ENCODE peak calls at places on chromosome 18, in ten cellular contexts. U, I, H, S, L, Y, D, F, K and P are unnamed samples.

GRCh38 chr18:55672574-55673361 is 84.8 kb upstream of the TCF4 start:
- DNase-seq in U (no peak), I (no peak), H (no peak), S (no peak), L (peak), Y (no peak), D (no peak), F (no peak), K (no peak), P (peak)

GRCh38 chr18:13461488-13461887 is 242.9 kb downstream of the LDLRAD4 start:
- DNase-seq in U (no peak), I (no peak), H (peak), S (no peak), L (no peak), Y (no peak), D (no peak), F (no peak), K (peak), P (no peak)

GRCh38 chr18:10194592-10194991 is 259.8 kb upstream of the APCDD1 start:
- DNase-seq in U (no peak), I (no peak), H (peak), S (no peak), L (peak), Y (no peak), D (no peak), F (no peak), K (no peak), P (no peak)

GRCh38 chr18:64037812-64038414 is 68.0 kb downstream of the SERPINB8 start:
- DNase-seq in U (no peak), I (peak), H (no peak), S (peak), L (peak), Y (no peak), D (no peak), F (peak), K (peak), P (no peak)

GRCh38 chr18:27862056-27862682 is 314.8 kb downstream of the CDH2 start:
- DNase-seq in U (no peak), I (no peak), H (no peak), S (no peak), L (no peak), Y (no peak), D (no peak), F (no peak), K (no peak), P (no peak)

GRCh38 chr18:79933765-79934164 is 17.7 kb downstream of the SLC66A2 start:
- DNase-seq in U (peak), I (no peak), H (peak), S (peak), L (peak), Y (no peak), D (peak), F (no peak), K (no peak), P (no peak)

GRCh38 chr18:79413025-79413424 is 17.3 kb downstream of the NFATC1 start:
- DNase-seq in U (no peak), I (no peak), H (no peak), S (no peak), L (no peak), Y (no peak), D (no peak), F (no peak), K (peak), P (no peak)

GRCh38 chr18:8151176-8151575 is 458.1 kb upstream of the RAB12 start:
- DNase-seq in U (no peak), I (no peak), H (no peak), S (no peak), L (no peak), Y (no peak), D (no peak), F (no peak), K (no peak), P (no peak)

GRCh38 chr18:53422896-53423295 is 801.6 kb downstream of the MBD2 start:
- DNase-seq in U (no peak), I (no peak), H (no peak), S (no peak), L (no peak), Y (no peak), D (no peak), F (no peak), K (no peak), P (no peak)

GRCh38 chr18:8050616-8051314 is 483.6 kb downstream of the PTPRM start:
- DNase-seq in U (no peak), I (no peak), H (no peak), S (no peak), L (no peak), Y (no peak), D (no peak), F (no peak), K (no peak), P (no peak)

GRCh38 chr18:6210349-6211173 is 204.2 kb downstream of the L3MBTL4 start:
- DNase-seq in U (no peak), I (no peak), H (no peak), S (no peak), L (no peak), Y (no peak), D (no peak), F (no peak), K (no peak), P (no peak)

GRCh38 chr18:26307161-26307773 is 81.0 kb downstream of the TAF4B start:
- DNase-seq in U (no peak), I (peak), H (peak), S (peak), L (peak), Y (no peak), D (peak), F (no peak), K (peak), P (peak)

GRCh38 chr18:26479686-26480079 is 68.7 kb downstream of the KCTD1 start:
- DNase-seq in U (no peak), I (no peak), H (no peak), S (no peak), L (no peak), Y (no peak), D (no peak), F (peak), K (no peak), P (peak)

GRCh38 chr18:48928787-48929186 is 22.0 kb downstream of the SMAD7 start:
- DNase-seq in U (no peak), I (no peak), H (no peak), S (no peak), L (no peak), Y (peak), D (peak), F (no peak), K (no peak), P (no peak)

GRCh38 chr18:8654482-8655451 is 45.5 kb downstream of the RAB12 start:
- DNase-seq in U (no peak), I (peak), H (peak), S (peak), L (peak), Y (no peak), D (no peak), F (no peak), K (peak), P (no peak)

GRCh38 chr18:41324934-41325333 is 630.1 kb upstream of the PIK3C3 start:
- DNase-seq in U (no peak), I (peak), H (no peak), S (no peak), L (peak), Y (no peak), D (peak), F (no peak), K (no peak), P (no peak)

GRCh38 chr18:77066689-77067088 is 65.9 kb downstream of the MBP start:
- DNase-seq in U (no peak), I (no peak), H (no peak), S (no peak), L (no peak), Y (no peak), D (no peak), F (no peak), K (no peak), P (no peak)

GRCh38 chr18:10950876-10951630 is 198.3 kb downstream of the PIEZO2 start:
- DNase-seq in U (no peak), I (no peak), H (no peak), S (no peak), L (no peak), Y (no peak), D (no peak), F (no peak), K (no peak), P (no peak)

GRCh38 chr18:62788891-62789290 is 73.5 kb downstream of the PHLPP1 start:
- DNase-seq in U (no peak), I (no peak), H (no peak), S (no peak), L (no peak), Y (no peak), D (no peak), F (no peak), K (no peak), P (no peak)

GRCh38 chr18:11514267-11514666 is 95.1 kb upstream of the SLC35G4 start:
- DNase-seq in U (no peak), I (no peak), H (no peak), S (no peak), L (no peak), Y (no peak), D (no peak), F (no peak), K (no peak), P (no peak)

GRCh38 chr18:3051718-3052410 is 38.9 kb upstream of the LPIN2 start:
- DNase-seq in U (no peak), I (no peak), H (peak), S (no peak), L (no peak), Y (peak), D (no peak), F (no peak), K (no peak), P (no peak)

GRCh38 chr18:6219116-6219717 is 195.5 kb downstream of the L3MBTL4 start:
- DNase-seq in U (no peak), I (no peak), H (peak), S (no peak), L (peak), Y (no peak), D (peak), F (no peak), K (peak), P (peak)

GRCh38 chr18:59881728-59882685 is 17.8 kb upstream of the PMAIP1 start:
- DNase-seq in U (no peak), I (no peak), H (peak), S (peak), L (peak), Y (no peak), D (peak), F (no peak), K (peak), P (no peak)

GRCh38 chr18:1805526-1805925 is 765.8 kb downstream of the METTL4 start:
- DNase-seq in U (no peak), I (no peak), H (no peak), S (no peak), L (no peak), Y (no peak), D (no peak), F (no peak), K (no peak), P (no peak)

GRCh38 chr18:39742015-39742466 is 2176.4 kb upstream of the CELF4 start:
- DNase-seq in U (no peak), I (no peak), H (no peak), S (no peak), L (no peak), Y (no peak), D (no peak), F (no peak), K (no peak), P (no peak)

GRCh38 chr18:41096504-41096903 is 858.5 kb upstream of the PIK3C3 start:
- DNase-seq in U (no peak), I (no peak), H (no peak), S (peak), L (peak), Y (no peak), D (peak), F (no peak), K (no peak), P (no peak)

GRCh38 chr18:24022141-24022540 is 7.6 kb downstream of the TTC39C start:
- DNase-seq in U (no peak), I (no peak), H (no peak), S (no peak), L (peak), Y (no peak), D (peak), F (no peak), K (no peak), P (no peak)

GRCh38 chr18:2400701-2401191 is 170.6 kb downstream of the METTL4 start:
- DNase-seq in U (no peak), I (no peak), H (no peak), S (no peak), L (no peak), Y (no peak), D (no peak), F (no peak), K (no peak), P (no peak)

GRCh38 chr18:45930953-45931352 is 36.2 kb downstream of the EPG5 start:
- DNase-seq in U (no peak), I (no peak), H (no peak), S (no peak), L (no peak), Y (no peak), D (no peak), F (no peak), K (no peak), P (no peak)

GRCh38 chr18:74376523-74376922 is 60.9 kb downstream of the C18orf63 start:
- DNase-seq in U (no peak), I (no peak), H (peak), S (no peak), L (no peak), Y (peak), D (no peak), F (no peak), K (no peak), P (no peak)

GRCh38 chr18:43904209-43904837 is 627.0 kb upstream of the SYT4 start:
- DNase-seq in U (no peak), I (no peak), H (no peak), S (no peak), L (no peak), Y (no peak), D (no peak), F (no peak), K (no peak), P (no peak)

GRCh38 chr18:10261315-10262276 is 192.8 kb upstream of the APCDD1 start:
- DNase-seq in U (no peak), I (no peak), H (no peak), S (no peak), L (peak), Y (no peak), D (peak), F (no peak), K (no peak), P (no peak)

GRCh38 chr18:74946646-74947045 is 262.3 kb downstream of the PTGR3 start:
- DNase-seq in U (no peak), I (no peak), H (no peak), S (peak), L (no peak), Y (no peak), D (no peak), F (no peak), K (no peak), P (no peak)

GRCh38 chr18:2935438-2936192 is 77.3 kb downstream of the LPIN2 start:
- DNase-seq in U (no peak), I (no peak), H (no peak), S (no peak), L (peak), Y (no peak), D (no peak), F (no peak), K (no peak), P (no peak)

GRCh38 chr18:10705786-10706185 is 180.0 kb downstream of the NAPG start:
- DNase-seq in U (no peak), I (no peak), H (no peak), S (no peak), L (no peak), Y (no peak), D (no peak), F (no peak), K (no peak), P (no peak)

GRCh38 chr18:56489901-56490300 is 148.5 kb downstream of the TXNL1 start:
- DNase-seq in U (no peak), I (no peak), H (no peak), S (no peak), L (no peak), Y (no peak), D (no peak), F (no peak), K (no peak), P (no peak)

GRCh38 chr18:54790109-54790508 is 38.2 kb upstream of the RAB27B start:
- DNase-seq in U (no peak), I (no peak), H (no peak), S (no peak), L (no peak), Y (no peak), D (no peak), F (no peak), K (no peak), P (no peak)

GRCh38 chr18:58396966-58397365 is 231.9 kb downstream of the ALPK2 start:
- DNase-seq in U (no peak), I (no peak), H (no peak), S (no peak), L (peak), Y (no peak), D (no peak), F (no peak), K (no peak), P (no peak)

GRCh38 chr18:58400337-58400885 is 228.5 kb downstream of the ALPK2 start:
- DNase-seq in U (no peak), I (no peak), H (peak), S (peak), L (peak), Y (no peak), D (peak), F (no peak), K (no peak), P (peak)

GRCh38 chr18:58401191-58401590 is 227.7 kb downstream of the ALPK2 start:
- DNase-seq in U (no peak), I (no peak), H (no peak), S (no peak), L (no peak), Y (no peak), D (no peak), F (no peak), K (no peak), P (no peak)

GRCh38 chr18:58397385-58398132 is 231.3 kb downstream of the ALPK2 start:
- DNase-seq in U (no peak), I (no peak), H (peak), S (no peak), L (no peak), Y (no peak), D (no peak), F (no peak), K (no peak), P (no peak)

GRCh38 chr18:58398648-58399398 is 230.1 kb downstream of the ALPK2 start:
- DNase-seq in U (no peak), I (no peak), H (peak), S (no peak), L (no peak), Y (no peak), D (no peak), F (no peak), K (no peak), P (no peak)
- TF ChIP-seq CTCF in U (no peak), I (no peak), H (no peak), S (no peak), L (no peak), Y (no peak), D (no peak), F (no peak), K (no peak), P (no peak)

GRCh38 chr18:47215554-47216138 is 35.8 kb downstream of the SKOR2 start:
- DNase-seq in U (no peak), I (peak), H (peak), S (peak), L (peak), Y (peak), D (peak), F (peak), K (peak), P (peak)
- TF ChIP-seq CTCF in U (peak), I (peak), H (peak), S (peak), L (peak), Y (no peak), D (peak), F (peak), K (peak), P (peak)

GRCh38 chr18:50401888-50402287 is 27.0 kb downstream of the SKA1 start:
- DNase-seq in U (peak), I (peak), H (peak), S (no peak), L (peak), Y (peak), D (peak), F (no peak), K (peak), P (no peak)

GRCh38 chr18:50398099-50398498 is 23.3 kb downstream of the SKA1 start:
- DNase-seq in U (no peak), I (no peak), H (no peak), S (no peak), L (no peak), Y (no peak), D (no peak), F (no peak), K (no peak), P (no peak)

GRCh38 chr18:50398947-50399346 is 24.1 kb downstream of the SKA1 start:
- DNase-seq in U (no peak), I (no peak), H (peak), S (no peak), L (no peak), Y (no peak), D (no peak), F (no peak), K (no peak), P (no peak)

GRCh38 chr18:50401334-50401733 is 26.5 kb downstream of the SKA1 start:
- DNase-seq in U (no peak), I (no peak), H (no peak), S (no peak), L (no peak), Y (no peak), D (no peak), F (no peak), K (no peak), P (no peak)

DNA sequence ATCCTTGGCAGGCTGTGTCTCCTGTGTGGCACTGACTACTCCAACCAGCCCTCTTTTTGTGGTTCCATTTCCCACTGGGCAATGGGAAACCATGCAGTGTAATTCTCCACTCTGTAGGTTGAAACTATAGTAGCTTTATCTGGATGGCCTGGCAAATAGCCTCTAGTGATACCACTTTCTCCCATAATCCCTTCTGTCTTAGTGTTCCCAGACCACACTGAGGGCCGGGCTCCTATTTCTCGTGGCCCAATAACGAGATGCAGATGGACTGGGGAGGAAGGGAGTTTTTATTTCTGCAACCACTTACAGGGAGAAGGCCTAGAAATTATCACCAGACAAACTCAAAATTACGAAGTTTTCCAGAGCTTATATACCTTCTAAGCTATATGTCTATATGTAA is 24.7 kb downstream of the SKA1 start:
- DNase-seq in U (no peak), I (no peak), H (no peak), S (no peak), L (no peak), Y (no peak), D (peak), F (no peak), K (no peak), P (no peak)
- TF ChIP-seq CTCF in U (no peak), I (no peak), H (no peak), S (no peak), L (no peak), Y (no peak), D (no peak), F (no peak), K (no peak), P (no peak)

DNA sequence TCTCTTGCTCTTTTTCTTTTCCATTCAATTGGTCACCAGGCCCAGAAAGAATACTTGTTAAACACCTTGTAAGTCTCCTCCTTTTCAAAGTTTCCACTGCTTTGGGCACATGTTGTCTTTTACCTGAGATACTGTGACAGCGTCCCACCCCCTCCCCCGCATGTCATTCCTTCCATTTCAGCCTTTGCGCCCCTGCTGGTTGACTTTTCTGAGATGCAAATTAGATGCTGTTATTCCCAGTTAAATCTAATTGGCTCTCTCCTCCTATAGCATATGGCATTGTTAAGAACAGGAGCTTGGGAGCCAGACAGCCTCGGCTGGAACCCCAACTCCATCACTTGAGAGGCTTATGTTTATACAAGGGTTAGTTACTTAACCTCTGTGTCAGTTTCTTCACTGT is 80.3 kb upstream of the GAREM1 start:
- DNase-seq in U (no peak), I (no peak), H (peak), S (no peak), L (no peak), Y (no peak), D (no peak), F (no peak), K (no peak), P (no peak)
- TF ChIP-seq CTCF in U (no peak), I (no peak), H (peak), S (no peak), L (peak), Y (no peak), D (no peak), F (peak), K (no peak), P (no peak)

GRCh38 chr18:29436459-29436858 is 1259.5 kb upstream of the CDH2 start:
- DNase-seq in U (no peak), I (no peak), H (no peak), S (no peak), L (no peak), Y (no peak), D (no peak), F (no peak), K (no peak), P (no peak)
- TF ChIP-seq CTCF in U (no peak), I (no peak), H (peak), S (peak), L (no peak), Y (no peak), D (no peak), F (peak), K (no peak), P (no peak)

DNA sequence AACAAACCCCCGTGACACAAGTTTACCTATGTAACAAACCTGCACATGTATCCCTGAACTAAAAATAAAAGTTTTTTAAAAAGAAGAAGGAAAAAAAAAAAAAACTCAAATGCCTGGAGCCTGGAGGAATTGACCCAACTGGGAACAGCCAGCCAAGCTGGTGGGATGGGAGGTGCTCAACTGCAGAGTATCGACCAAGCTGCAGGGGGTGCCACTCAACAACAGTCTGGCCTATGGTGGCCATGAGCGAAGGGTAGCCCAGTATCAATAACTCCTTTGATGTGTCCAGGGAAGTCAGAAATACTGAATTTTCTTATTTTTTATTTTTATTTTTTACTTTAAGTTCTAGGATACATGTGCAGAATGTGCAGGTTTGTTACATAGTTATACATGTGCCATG is 310.3 kb upstream of the DLGAP1 start:
- DNase-seq in U (no peak), I (no peak), H (peak), S (no peak), L (no peak), Y (no peak), D (no peak), F (no peak), K (no peak), P (no peak)
- TF ChIP-seq CTCF in U (no peak), I (no peak), H (peak), S (no peak), L (no peak), Y (no peak), D (no peak), F (no peak), K (no peak), P (no peak)